ENCODE peak calls at places on chromosomes 7 and 10, in six cellular contexts. One of them, this sample, is unnamed.

GRCh38 chr7:70071786-70072185 is 473.5 kb downstream of the AUTS2 start:
- DNase-seq in HCT116: no peak
- DNase-seq in substantia nigra: no peak
- DNase-seq in effector memory CD4-positive, alpha-beta T cell: no peak
- DNase-seq in uterus: no peak
- DNase-seq in coronary artery: no peak
- DNase-seq in this sample: no peak

GRCh38 chr10:97522937-97523336 is 24.2 kb downstream of the UBTD1 start:
- DNase-seq in effector memory CD4-positive, alpha-beta T cell: no peak
- DNase-seq in coronary artery: no peak
- DNase-seq in substantia nigra: no peak
- DNase-seq in HCT116: no peak
- DNase-seq in uterus: no peak
- DNase-seq in this sample: no peak

GRCh38 chr7:76211216-76211615 is 9.5 kb downstream of the SRRM3 start:
- DNase-seq in HCT116: no peak
- DNase-seq in uterus: no peak
- DNase-seq in coronary artery: no peak
- DNase-seq in substantia nigra: no peak
- DNase-seq in effector memory CD4-positive, alpha-beta T cell: no peak
- DNase-seq in this sample: no peak

GRCh38 chr10:116688241-116688711 is 54.1 kb downstream of the HSPA12A start:
- DNase-seq in effector memory CD4-positive, alpha-beta T cell: no peak
- DNase-seq in uterus: peak
- DNase-seq in coronary artery: no peak
- DNase-seq in HCT116: no peak
- DNase-seq in substantia nigra: no peak
- DNase-seq in this sample: no peak

GRCh38 chr10:88415533-88416130 is 167.5 kb downstream of the RNLS start:
- DNase-seq in coronary artery: no peak
- DNase-seq in uterus: no peak
- DNase-seq in substantia nigra: no peak
- DNase-seq in effector memory CD4-positive, alpha-beta T cell: no peak
- DNase-seq in HCT116: no peak
- DNase-seq in this sample: no peak

GRCh38 chr10:29702288-29703164 is 67.8 kb upstream of the SVIL start:
- DNase-seq in substantia nigra: no peak
- DNase-seq in effector memory CD4-positive, alpha-beta T cell: no peak
- DNase-seq in coronary artery: no peak
- DNase-seq in HCT116: no peak
- DNase-seq in uterus: no peak
- DNase-seq in this sample: no peak

GRCh38 chr7:78588393-78588792 is 789.8 kb downstream of the PHTF2 start:
- DNase-seq in HCT116: no peak
- DNase-seq in substantia nigra: no peak
- DNase-seq in coronary artery: no peak
- DNase-seq in uterus: no peak
- DNase-seq in effector memory CD4-positive, alpha-beta T cell: no peak
- DNase-seq in this sample: no peak

GRCh38 chr7:22586806-22587180 is 86.8 kb upstream of the STEAP1B start:
- DNase-seq in effector memory CD4-positive, alpha-beta T cell: no peak
- DNase-seq in coronary artery: no peak
- DNase-seq in HCT116: no peak
- DNase-seq in uterus: no peak
- DNase-seq in substantia nigra: no peak
- DNase-seq in this sample: no peak

GRCh38 chr7:67821116-67821515 is 824.5 kb downstream of the TYW1 start:
- DNase-seq in coronary artery: no peak
- DNase-seq in uterus: no peak
- DNase-seq in HCT116: no peak
- DNase-seq in substantia nigra: no peak
- DNase-seq in effector memory CD4-positive, alpha-beta T cell: no peak
- DNase-seq in this sample: no peak

GRCh38 chr10:132939957-132940790 is 2.2 kb downstream of the CFAP46 start:
- DNase-seq in HCT116: no peak
- DNase-seq in uterus: no peak
- DNase-seq in substantia nigra: peak
- DNase-seq in coronary artery: no peak
- DNase-seq in effector memory CD4-positive, alpha-beta T cell: no peak
- DNase-seq in this sample: no peak

GRCh38 chr7:135169936-135170222 is 628 bp downstream of the CYREN start:
- DNase-seq in substantia nigra: no peak
- DNase-seq in uterus: no peak
- DNase-seq in coronary artery: no peak
- DNase-seq in effector memory CD4-positive, alpha-beta T cell: no peak
- DNase-seq in HCT116: no peak
- DNase-seq in this sample: no peak

GRCh38 chr10:101358706-101359300 is 4.8 kb downstream of the BTRC start:
- DNase-seq in effector memory CD4-positive, alpha-beta T cell: no peak
- DNase-seq in uterus: no peak
- DNase-seq in substantia nigra: no peak
- DNase-seq in HCT116: no peak
- DNase-seq in coronary artery: no peak
- DNase-seq in this sample: no peak

GRCh38 chr7:115526272-115526671 is 504.3 kb downstream of the TFEC start:
- DNase-seq in HCT116: no peak
- DNase-seq in coronary artery: no peak
- DNase-seq in substantia nigra: no peak
- DNase-seq in uterus: no peak
- DNase-seq in effector memory CD4-positive, alpha-beta T cell: no peak
- DNase-seq in this sample: no peak

GRCh38 chr10:45520476-45520875 is 146.5 kb downstream of the ALOX5 start:
- DNase-seq in uterus: no peak
- DNase-seq in effector memory CD4-positive, alpha-beta T cell: no peak
- DNase-seq in coronary artery: no peak
- DNase-seq in substantia nigra: no peak
- DNase-seq in HCT116: no peak
- DNase-seq in this sample: no peak

GRCh38 chr10:113279262-113279661 is 273.6 kb upstream of the HABP2 start:
- DNase-seq in HCT116: no peak
- DNase-seq in substantia nigra: no peak
- DNase-seq in uterus: no peak
- DNase-seq in coronary artery: no peak
- DNase-seq in effector memory CD4-positive, alpha-beta T cell: no peak
- DNase-seq in this sample: peak

GRCh38 chr7:47580175-47580701 is 1.7 kb downstream of the TNS3 start:
- DNase-seq in HCT116: no peak
- DNase-seq in effector memory CD4-positive, alpha-beta T cell: no peak
- DNase-seq in coronary artery: no peak
- DNase-seq in uterus: no peak
- DNase-seq in substantia nigra: no peak
- DNase-seq in this sample: no peak

GRCh38 chr10:113891476-113891875 is 37.0 kb downstream of the NHLRC2 start:
- DNase-seq in coronary artery: no peak
- DNase-seq in effector memory CD4-positive, alpha-beta T cell: no peak
- DNase-seq in substantia nigra: peak
- DNase-seq in HCT116: no peak
- DNase-seq in uterus: no peak
- DNase-seq in this sample: peak

GRCh38 chr10:98107644-98108430 is 26.6 kb upstream of the R3HCC1L start:
- DNase-seq in HCT116: no peak
- DNase-seq in effector memory CD4-positive, alpha-beta T cell: no peak
- DNase-seq in coronary artery: no peak
- DNase-seq in uterus: no peak
- DNase-seq in substantia nigra: no peak
- DNase-seq in this sample: no peak

GRCh38 chr7:140650367-140650766 is 9.8 kb upstream of the DENND2A start:
- DNase-seq in substantia nigra: no peak
- DNase-seq in uterus: peak
- DNase-seq in HCT116: no peak
- DNase-seq in effector memory CD4-positive, alpha-beta T cell: no peak
- DNase-seq in coronary artery: no peak
- DNase-seq in this sample: no peak
- H3K27ac ChIP-seq in substantia nigra: no peak
- H3K27ac ChIP-seq in uterus: no peak
- H3K27ac ChIP-seq in HCT116: no peak
- H3K27ac ChIP-seq in effector memory CD4-positive, alpha-beta T cell: no peak
- H3K27ac ChIP-seq in coronary artery: no peak
- H3K27ac ChIP-seq in this sample: no peak

GRCh38 chr10:86970887-86971145 is 2.5 kb downstream of the ADIRF start:
- DNase-seq in coronary artery: no peak
- DNase-seq in uterus: no peak
- DNase-seq in effector memory CD4-positive, alpha-beta T cell: no peak
- DNase-seq in substantia nigra: no peak
- DNase-seq in HCT116: no peak
- DNase-seq in this sample: no peak

GRCh38 chr10:86972613-86973380 is 4.5 kb downstream of the ADIRF start:
- DNase-seq in coronary artery: peak
- DNase-seq in HCT116: no peak
- DNase-seq in effector memory CD4-positive, alpha-beta T cell: no peak
- DNase-seq in uterus: peak
- DNase-seq in substantia nigra: no peak
- DNase-seq in this sample: no peak

GRCh38 chr10:86976362-86977056 is 8.2 kb downstream of the ADIRF start:
- DNase-seq in substantia nigra: no peak
- DNase-seq in HCT116: no peak
- DNase-seq in coronary artery: no peak
- DNase-seq in effector memory CD4-positive, alpha-beta T cell: no peak
- DNase-seq in uterus: no peak
- DNase-seq in this sample: no peak

GRCh38 chr10:86971146-86971991 is 3.1 kb downstream of the ADIRF start:
- DNase-seq in substantia nigra: no peak
- DNase-seq in HCT116: peak
- DNase-seq in uterus: peak
- DNase-seq in coronary artery: peak
- DNase-seq in effector memory CD4-positive, alpha-beta T cell: peak
- DNase-seq in this sample: peak

GRCh38 chr10:86974484-86974883 is 6.2 kb downstream of the ADIRF start:
- DNase-seq in substantia nigra: no peak
- DNase-seq in uterus: no peak
- DNase-seq in effector memory CD4-positive, alpha-beta T cell: no peak
- DNase-seq in coronary artery: no peak
- DNase-seq in HCT116: no peak
- DNase-seq in this sample: no peak
- H3K27ac ChIP-seq in substantia nigra: no peak
- H3K27ac ChIP-seq in uterus: peak
- H3K27ac ChIP-seq in effector memory CD4-positive, alpha-beta T cell: no peak
- H3K27ac ChIP-seq in coronary artery: peak
- H3K27ac ChIP-seq in HCT116: peak
- H3K27ac ChIP-seq in this sample: no peak

GRCh38 chr10:128924918-128925317 is 542.1 kb upstream of the MGMT start:
- DNase-seq in substantia nigra: no peak
- DNase-seq in coronary artery: no peak
- DNase-seq in HCT116: no peak
- DNase-seq in effector memory CD4-positive, alpha-beta T cell: no peak
- DNase-seq in uterus: no peak
- DNase-seq in this sample: no peak
- H3K27ac ChIP-seq in substantia nigra: no peak
- H3K27ac ChIP-seq in coronary artery: no peak
- H3K27ac ChIP-seq in HCT116: no peak
- H3K27ac ChIP-seq in effector memory CD4-positive, alpha-beta T cell: no peak
- H3K27ac ChIP-seq in uterus: no peak
- H3K27ac ChIP-seq in this sample: no peak

GRCh38 chr10:103616705-103617361 is 123.3 kb downstream of the NEURL1 start:
- DNase-seq in effector memory CD4-positive, alpha-beta T cell: no peak
- DNase-seq in coronary artery: peak
- DNase-seq in substantia nigra: no peak
- DNase-seq in HCT116: no peak
- DNase-seq in uterus: peak
- DNase-seq in this sample: no peak
- H3K27ac ChIP-seq in effector memory CD4-positive, alpha-beta T cell: no peak
- H3K27ac ChIP-seq in coronary artery: peak
- H3K27ac ChIP-seq in substantia nigra: peak
- H3K27ac ChIP-seq in HCT116: no peak
- H3K27ac ChIP-seq in uterus: peak
- H3K27ac ChIP-seq in this sample: no peak

GRCh38 chr10:31620236-31621151 is 301.5 kb downstream of the ZEB1 start:
- DNase-seq in coronary artery: peak
- DNase-seq in effector memory CD4-positive, alpha-beta T cell: no peak
- DNase-seq in uterus: peak
- DNase-seq in HCT116: no peak
- DNase-seq in substantia nigra: no peak
- DNase-seq in this sample: no peak
- H3K27ac ChIP-seq in coronary artery: peak
- H3K27ac ChIP-seq in effector memory CD4-positive, alpha-beta T cell: no peak
- H3K27ac ChIP-seq in uterus: peak
- H3K27ac ChIP-seq in HCT116: no peak
- H3K27ac ChIP-seq in substantia nigra: no peak
- H3K27ac ChIP-seq in this sample: no peak

GRCh38 chr7:20238754-20239324 is 21.7 kb upstream of the MACC1 start:
- DNase-seq in coronary artery: no peak
- DNase-seq in HCT116: no peak
- DNase-seq in uterus: no peak
- DNase-seq in substantia nigra: no peak
- DNase-seq in effector memory CD4-positive, alpha-beta T cell: no peak
- DNase-seq in this sample: no peak

GRCh38 chr7:20240080-20240926 is 23.1 kb upstream of the MACC1 start:
- DNase-seq in uterus: no peak
- DNase-seq in effector memory CD4-positive, alpha-beta T cell: no peak
- DNase-seq in HCT116: no peak
- DNase-seq in substantia nigra: no peak
- DNase-seq in coronary artery: no peak
- DNase-seq in this sample: no peak

GRCh38 chr7:20241491-20242261 is 24.5 kb upstream of the MACC1 start:
- DNase-seq in HCT116: no peak
- DNase-seq in coronary artery: no peak
- DNase-seq in effector memory CD4-positive, alpha-beta T cell: no peak
- DNase-seq in substantia nigra: no peak
- DNase-seq in uterus: no peak
- DNase-seq in this sample: peak

GRCh38 chr7:20246236-20246635 is 29.1 kb upstream of the MACC1 start:
- DNase-seq in effector memory CD4-positive, alpha-beta T cell: no peak
- DNase-seq in coronary artery: no peak
- DNase-seq in uterus: no peak
- DNase-seq in HCT116: no peak
- DNase-seq in substantia nigra: no peak
- DNase-seq in this sample: no peak

DNA sequence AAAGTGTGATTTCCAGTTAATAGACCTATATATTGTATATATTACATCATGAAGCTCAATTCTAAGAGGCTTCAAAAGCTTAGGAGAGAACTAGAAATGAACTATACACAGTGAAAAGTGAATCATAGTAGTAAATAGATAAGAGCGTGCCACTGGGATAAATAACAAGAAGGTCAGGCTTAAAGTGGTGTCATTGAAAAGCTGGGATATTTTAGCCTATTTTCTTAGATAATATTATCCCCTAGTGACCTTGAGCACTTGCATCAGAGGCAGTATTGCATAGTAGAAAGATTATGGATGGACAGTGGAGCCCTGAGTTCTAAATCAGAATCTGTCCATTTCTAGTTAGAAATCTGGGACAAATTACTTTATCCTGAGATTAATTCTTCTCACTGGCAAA is 27.1 kb upstream of the MACC1 start:
- DNase-seq in substantia nigra: no peak
- DNase-seq in uterus: no peak
- DNase-seq in coronary artery: no peak
- DNase-seq in effector memory CD4-positive, alpha-beta T cell: no peak
- DNase-seq in HCT116: no peak
- DNase-seq in this sample: no peak
- H3K27ac ChIP-seq in substantia nigra: no peak
- H3K27ac ChIP-seq in uterus: no peak
- H3K27ac ChIP-seq in coronary artery: no peak
- H3K27ac ChIP-seq in effector memory CD4-positive, alpha-beta T cell: no peak
- H3K27ac ChIP-seq in HCT116: no peak
- H3K27ac ChIP-seq in this sample: no peak

GRCh38 chr7:104955276-104955675 is 58.7 kb upstream of the KMT2E start:
- DNase-seq in HCT116: no peak
- DNase-seq in effector memory CD4-positive, alpha-beta T cell: no peak
- DNase-seq in substantia nigra: no peak
- DNase-seq in uterus: no peak
- DNase-seq in coronary artery: no peak
- DNase-seq in this sample: no peak
- H3K27ac ChIP-seq in HCT116: no peak
- H3K27ac ChIP-seq in effector memory CD4-positive, alpha-beta T cell: no peak
- H3K27ac ChIP-seq in substantia nigra: no peak
- H3K27ac ChIP-seq in uterus: no peak
- H3K27ac ChIP-seq in coronary artery: no peak
- H3K27ac ChIP-seq in this sample: no peak

GRCh38 chr7:95595825-95596182 is 512 bp downstream of the PDK4 start:
- DNase-seq in coronary artery: no peak
- DNase-seq in substantia nigra: no peak
- DNase-seq in effector memory CD4-positive, alpha-beta T cell: no peak
- DNase-seq in uterus: peak
- DNase-seq in HCT116: no peak
- DNase-seq in this sample: no peak
- H3K27ac ChIP-seq in coronary artery: peak
- H3K27ac ChIP-seq in substantia nigra: peak
- H3K27ac ChIP-seq in effector memory CD4-positive, alpha-beta T cell: no peak
- H3K27ac ChIP-seq in uterus: peak
- H3K27ac ChIP-seq in HCT116: peak
- H3K27ac ChIP-seq in this sample: no peak

This sample was measured in SJSA1.